ENCODE peak calls at places on chromosomes 12 and 14, in seven cellular contexts. I is NCI-H1694, W is bronchial epithelial cell, B is GM13977, O is NCI-H2081, X is globus pallidus, R is MM.1S. C is an unnamed sample.

GRCh38 chr12:68374315-68374982 is 42.3 kb upstream of the MDM1 start:
- DNase-seq in I (no peak), W (peak), B (peak), O (no peak), X (no peak), R (peak), C (no peak)

GRCh38 chr14:36221097-36221496 is 44.6 kb upstream of the PTCSC3 start:
- DNase-seq in I (no peak), W (no peak), B (no peak), O (peak), X (peak), R (no peak), C (no peak)

GRCh38 chr14:23182372-23183014 is 967 bp downstream of the SLC7A8 start:
- DNase-seq in I (no peak), W (peak), B (no peak), O (no peak), X (peak), R (peak), C (peak)

GRCh38 chr14:101078105-101078891 is 174.8 kb upstream of the RTL1 start:
- DNase-seq in I (no peak), W (no peak), B (no peak), O (no peak), X (no peak), R (no peak), C (peak)

GRCh38 chr12:82688035-82688501 is 1.4 kb downstream of the TMTC2 start:
- DNase-seq in I (no peak), W (peak), B (no peak), O (no peak), X (peak), R (peak), C (no peak)

GRCh38 chr14:50666772-50667490 is 1.2 kb downstream of the SAV1 start:
- DNase-seq in I (peak), W (peak), B (no peak), O (no peak), X (peak), R (peak), C (no peak)

GRCh38 chr14:93976477-93977057 is at the start of gene ASB2:
- DNase-seq in I (no peak), W (no peak), B (no peak), O (no peak), X (no peak), R (peak), C (no peak)

GRCh38 chr14:65170768-65171251 is 68.5 kb upstream of the MAX start:
- DNase-seq in I (peak), W (peak), B (peak), O (no peak), X (peak), R (no peak), C (no peak)

GRCh38 chr12:128813392-128813791 is 10.4 kb downstream of the SLC15A4 start:
- DNase-seq in I (no peak), W (no peak), B (no peak), O (no peak), X (no peak), R (no peak), C (no peak)

GRCh38 chr14:50773632-50774541 is 57.1 kb downstream of the NIN start:
- DNase-seq in I (peak), W (peak), B (peak), O (peak), X (peak), R (no peak), C (no peak)

GRCh38 chr14:87149583-87150354 is 843.2 kb downstream of the GALC start:
- DNase-seq in I (no peak), W (peak), B (no peak), O (no peak), X (no peak), R (no peak), C (no peak)

GRCh38 chr12:123971770-123972447 is 722 bp downstream of the CCDC92 start:
- DNase-seq in I (peak), W (peak), B (no peak), O (peak), X (peak), R (peak), C (peak)

GRCh38 chr12:62683724-62684501 is 217.3 kb downstream of the MON2 start:
- DNase-seq in I (no peak), W (no peak), B (no peak), O (no peak), X (peak), R (no peak), C (peak)

GRCh38 chr12:109388167-109388563 is 40.5 kb downstream of the MYO1H start:
- DNase-seq in I (no peak), W (no peak), B (no peak), O (no peak), X (no peak), R (no peak), C (no peak)

GRCh38 chr12:120855823-120856589 is 48.2 kb downstream of the SPPL3 start:
- DNase-seq in I (no peak), W (no peak), B (no peak), O (no peak), X (no peak), R (no peak), C (no peak)

GRCh38 chr12:13834241-13834640 is 147.2 kb downstream of the GRIN2B start:
- DNase-seq in I (no peak), W (no peak), B (no peak), O (no peak), X (no peak), R (no peak), C (no peak)

GRCh38 chr12:100520048-100520769 is 46.5 kb downstream of the NR1H4 start:
- DNase-seq in I (no peak), W (no peak), B (no peak), O (no peak), X (peak), R (no peak), C (no peak)

GRCh38 chr14:37124617-37125016 is 47.8 kb downstream of the SLC25A21 start:
- DNase-seq in I (no peak), W (peak), B (no peak), O (no peak), X (no peak), R (no peak), C (no peak)

GRCh38 chr12:49293056-49293956 is 1.6 kb upstream of the PRPH start:
- DNase-seq in I (peak), W (no peak), B (peak), O (peak), X (no peak), R (no peak), C (no peak)

GRCh38 chr12:34625116-34625515 is 602.8 kb downstream of the ALG10 start:
- DNase-seq in I (peak), W (peak), B (no peak), O (no peak), X (no peak), R (peak), C (no peak)

GRCh38 chr14:78904094-78904493 is 733.9 kb downstream of the NRXN3 start:
- DNase-seq in I (no peak), W (no peak), B (no peak), O (no peak), X (no peak), R (no peak), C (no peak)

GRCh38 chr12:6377667-6377994 is 2.3 kb upstream of the SCNN1A start:
- DNase-seq in I (no peak), W (no peak), B (no peak), O (no peak), X (no peak), R (no peak), C (peak)

GRCh38 chr12:120490833-120491512 is 4.9 kb upstream of the DYNLL1 start:
- DNase-seq in I (no peak), W (no peak), B (no peak), O (no peak), X (no peak), R (no peak), C (no peak)

GRCh38 chr12:16606201-16606849 is 363 bp upstream of the LMO3 start:
- DNase-seq in I (peak), W (no peak), B (no peak), O (peak), X (peak), R (peak), C (peak)

GRCh38 chr12:109696485-109697269 is 16.9 kb upstream of the FAM222A start:
- DNase-seq in I (no peak), W (peak), B (no peak), O (no peak), X (no peak), R (no peak), C (no peak)

GRCh38 chr12:44874981-44875416 is 1.1 kb downstream of the NELL2 start:
- DNase-seq in I (peak), W (no peak), B (peak), O (peak), X (no peak), R (peak), C (no peak)

GRCh38 chr12:81998761-81999378 is 239.7 kb upstream of the PPFIA2 start:
- DNase-seq in I (no peak), W (peak), B (no peak), O (no peak), X (no peak), R (no peak), C (no peak)

GRCh38 chr14:102986810-102987579 is 64.5 kb downstream of the AMN start:
- DNase-seq in I (peak), W (peak), B (no peak), O (no peak), X (peak), R (no peak), C (no peak)

GRCh38 chr14:86654558-86655184 is 1124.7 kb downstream of the FLRT2 start:
- DNase-seq in I (peak), W (peak), B (peak), O (peak), X (peak), R (peak), C (peak)

GRCh38 chr14:53881161-53881846 is 75.3 kb downstream of the BMP4 start:
- DNase-seq in I (no peak), W (no peak), B (no peak), O (no peak), X (no peak), R (no peak), C (no peak)

GRCh38 chr12:32455607-32456063 is 56.3 kb downstream of the FGD4 start:
- DNase-seq in I (peak), W (peak), B (peak), O (peak), X (peak), R (peak), C (no peak)

GRCh38 chr14:36857136-36857535 is 195.5 kb downstream of the PAX9 start:
- DNase-seq in I (no peak), W (no peak), B (no peak), O (peak), X (no peak), R (no peak), C (no peak)

GRCh38 chr12:130552483-130552996 is 163.6 kb downstream of the RIMBP2 start:
- DNase-seq in I (no peak), W (no peak), B (no peak), O (no peak), X (no peak), R (no peak), C (no peak)